ENCODE peak calls at places on chromosomes 13 and 19, in five cellular contexts. E is AG09309, Z is GM20000, W is tibial nerve, R is mammary epithelial cell. U is an unnamed sample.

GRCh38 chr13:38879278-38879677 is 111.4 kb downstream of the STOML3 start:
- DNase-seq in Z (no peak), W (no peak), E (no peak), R (no peak), U (no peak)

GRCh38 chr19:46571495-46571894 is 29.6 kb upstream of the CALM3 start:
- DNase-seq in W (no peak), R (peak), E (no peak), Z (no peak), U (peak)

GRCh38 chr19:6056282-6056741 is 54.0 kb downstream of the RFX2 start:
- DNase-seq in E (no peak), Z (no peak), R (peak), W (no peak), U (no peak)

GRCh38 chr13:28564030-28564429 is 69.1 kb upstream of the FLT1 start:
- DNase-seq in E (no peak), W (no peak), Z (no peak), R (peak), U (no peak)

GRCh38 chr19:32809254-32809653 is 60.3 kb downstream of the SLC7A9 start:
- DNase-seq in E (no peak), Z (no peak), R (no peak), W (no peak), U (no peak)

GRCh38 chr19:38213911-38214625 is 10.0 kb downstream of the DPF1 start:
- DNase-seq in R (peak), Z (peak), W (no peak), E (peak), U (peak)

GRCh38 chr19:3547301-3547731 is 8.3 kb downstream of the TEKTIP1 start:
- DNase-seq in Z (no peak), E (no peak), R (no peak), W (no peak), U (peak)

GRCh38 chr19:33158365-33158764 is 26.5 kb downstream of the WDR88 start:
- DNase-seq in R (no peak), W (no peak), E (no peak), Z (no peak), U (no peak)

GRCh38 chr13:51827254-51827653 is 17.7 kb downstream of the TMEM272 start:
- DNase-seq in R (no peak), Z (no peak), W (no peak), E (no peak), U (no peak)

GRCh38 chr13:94534171-94534570 is 54.7 kb upstream of the DCT start:
- DNase-seq in R (no peak), W (no peak), Z (no peak), E (no peak), U (no peak)

GRCh38 chr19:12828494-12828893 is 5.9 kb downstream of the RTBDN start:
- DNase-seq in R (no peak), W (no peak), Z (peak), E (no peak), U (peak)

GRCh38 chr13:98509271-98510155 is 67.4 kb downstream of the STK24 start:
- DNase-seq in W (peak), E (peak), Z (no peak), R (peak), U (peak)

GRCh38 chr13:32731576-32731975 is 145.3 kb downstream of the PDS5B start:
- DNase-seq in R (peak), W (no peak), Z (no peak), E (no peak), U (peak)

GRCh38 chr13:21673592-21674270 is 2.9 kb downstream of the FGF9 start:
- DNase-seq in R (peak), W (no peak), Z (peak), E (no peak), U (peak)

GRCh38 chr19:383922-384800 is 24.8 kb downstream of the C2CD4C start:
- DNase-seq in R (no peak), Z (no peak), W (no peak), E (no peak), U (no peak)

GRCh38 chr13:29961036-29961685 is 110.7 kb upstream of the UBL3 start:
- DNase-seq in E (no peak), W (no peak), R (no peak), Z (no peak), U (no peak)

GRCh38 chr13:51881296-51881695 is 19.5 kb downstream of the CCDC70 start:
- DNase-seq in Z (no peak), R (no peak), W (no peak), E (no peak), U (no peak)

GRCh38 chr13:50080856-50081105 is 65.5 kb downstream of the KCNRG start:
- DNase-seq in Z (no peak), W (no peak), R (peak), E (no peak), U (no peak)

GRCh38 chr19:33819875-33820781 is 23.5 kb downstream of the KCTD15 start:
- DNase-seq in R (peak), W (peak), E (no peak), Z (peak), U (peak)

GRCh38 chr19:934865-935422 is 9.1 kb downstream of the ARID3A start:
- DNase-seq in R (no peak), W (peak), Z (no peak), E (no peak), U (peak)

GRCh38 chr19:31348416-31349159 is 648 bp downstream of the TSHZ3 start:
- DNase-seq in E (no peak), W (peak), R (peak), Z (no peak), U (no peak)

GRCh38 chr13:83941669-83942335 is 59.5 kb upstream of the SLITRK1 start:
- DNase-seq in Z (no peak), W (no peak), E (no peak), R (peak), U (peak)

GRCh38 chr13:79645569-79645968 is 164.6 kb downstream of the NDFIP2 start:
- DNase-seq in E (no peak), W (no peak), Z (no peak), R (no peak), U (no peak)

GRCh38 chr13:84296386-84296785 is 414.1 kb upstream of the SLITRK1 start:
- DNase-seq in E (no peak), R (no peak), Z (no peak), W (no peak), U (no peak)

GRCh38 chr13:76965759-76966421 is 17.6 kb downstream of the ACOD1 start:
- DNase-seq in E (peak), Z (no peak), R (peak), W (peak), U (peak)

GRCh38 chr19:16470911-16471811 is 609 bp downstream of the EPS15L1 start:
- DNase-seq in R (peak), W (no peak), Z (peak), E (no peak), U (peak)

GRCh38 chr13:110044521-110045200 is 258.3 kb upstream of the IRS2 start:
- DNase-seq in R (no peak), W (no peak), Z (no peak), E (peak), U (no peak)

GRCh38 chr13:66543780-66544179 is 686.4 kb downstream of the PCDH9 start:
- DNase-seq in W (no peak), R (no peak), E (no peak), Z (no peak), U (no peak)

GRCh38 chr13:101514695-101515275 is 62.3 kb downstream of the ITGBL1 start:
- DNase-seq in Z (peak), E (no peak), R (peak), W (peak), U (peak)

GRCh38 chr13:108306768-108307332 is 37.3 kb downstream of the TNFSF13B start:
- DNase-seq in Z (no peak), E (no peak), W (no peak), R (no peak), U (no peak)

GRCh38 chr19:18496980-18497256 is 25.0 kb downstream of the ELL start:
- DNase-seq in E (no peak), R (no peak), Z (no peak), W (no peak), U (peak)

GRCh38 chr19:18494267-18494607 is 27.6 kb downstream of the ELL start:
- DNase-seq in Z (no peak), E (no peak), R (no peak), W (no peak), U (no peak)

GRCh38 chr19:18493440-18494266 is 28.2 kb downstream of the ELL start:
- DNase-seq in R (no peak), Z (no peak), E (no peak), W (no peak), U (no peak)

GRCh38 chr19:18495204-18495911 is 26.5 kb downstream of the ELL start:
- DNase-seq in E (no peak), Z (no peak), W (no peak), R (no peak), U (no peak)

DNA sequence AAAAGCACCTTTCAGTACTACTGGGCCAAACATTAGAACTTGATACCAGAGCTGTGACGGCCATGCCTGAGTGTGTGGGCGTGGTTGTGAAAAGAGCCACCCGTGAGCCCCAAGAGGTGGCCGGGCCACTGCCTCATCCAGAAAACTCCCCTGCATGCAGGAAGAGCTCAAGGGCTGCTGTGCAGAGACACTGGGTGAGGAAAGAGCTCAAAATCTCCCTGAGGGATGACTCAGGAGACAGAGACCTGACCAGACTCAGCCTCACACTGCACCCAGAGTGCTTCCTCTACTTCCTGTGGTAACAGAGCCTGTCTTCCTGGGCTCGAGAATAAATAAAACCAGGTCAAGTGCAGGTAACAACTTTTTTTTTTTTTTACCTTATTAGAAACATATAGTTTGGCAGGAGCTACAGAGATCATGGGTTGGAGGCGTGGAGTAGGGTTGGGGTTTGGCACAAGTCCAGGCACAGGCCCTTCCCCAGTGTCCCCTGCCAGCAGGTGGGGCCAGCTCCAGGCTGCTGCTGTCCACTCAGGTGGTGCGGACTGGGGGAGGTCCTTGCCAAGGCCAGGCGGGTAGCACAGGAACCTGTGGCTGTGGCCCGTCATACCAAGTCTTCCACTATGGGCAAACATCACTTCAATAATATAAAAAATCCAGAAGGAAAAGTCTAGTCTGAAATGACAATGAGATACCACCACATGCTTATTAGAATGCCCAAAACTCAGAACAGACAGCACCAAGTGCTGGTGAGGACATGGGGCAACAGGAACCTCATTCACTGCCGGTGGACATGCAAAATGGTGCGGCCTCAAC is 25.5 kb downstream of the ELL start:
- DNase-seq in W (no peak), R (peak), Z (peak), E (no peak), U (peak)
- TF ChIP-seq CTCF in W (no peak), R (peak), Z (no peak), E (no peak), U (peak)

GRCh38 chr19:11256189-11256588 is 6.1 kb downstream of the DOCK6 start:
- DNase-seq in E (no peak), W (no peak), R (no peak), Z (no peak), U (no peak)

GRCh38 chr19:11252665-11253355 is 9.5 kb downstream of the DOCK6 start:
- DNase-seq in Z (no peak), E (no peak), W (no peak), R (no peak), U (no peak)

GRCh38 chr19:11257827-11258380 is 4.4 kb downstream of the DOCK6 start:
- DNase-seq in R (no peak), W (no peak), Z (no peak), E (no peak), U (peak)

GRCh38 chr19:11251650-11252314 is 10.5 kb downstream of the DOCK6 start:
- DNase-seq in R (no peak), E (no peak), W (no peak), Z (no peak), U (no peak)

DNA sequence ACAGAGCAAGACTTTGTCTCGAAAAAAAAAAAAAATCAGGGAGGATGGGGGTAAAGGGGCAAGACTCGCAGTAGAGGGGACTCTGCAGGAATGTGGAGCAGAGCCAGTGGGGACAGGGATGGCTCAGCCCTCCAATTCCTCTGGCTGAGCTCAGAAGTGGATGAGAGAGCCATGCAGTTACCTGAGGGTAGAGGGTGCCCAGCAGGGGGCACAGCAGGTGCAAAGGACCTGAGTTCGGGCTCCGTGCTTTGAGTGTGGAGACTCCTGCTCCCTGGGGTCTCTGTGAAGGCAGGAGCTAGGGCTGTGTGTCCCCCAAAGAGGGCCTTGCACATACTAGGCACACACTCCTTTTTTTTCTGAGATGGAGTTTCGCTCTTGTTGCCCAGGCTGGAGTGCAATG is 7.7 kb downstream of the DOCK6 start:
- DNase-seq in E (no peak), W (no peak), R (no peak), Z (no peak), U (no peak)
- TF ChIP-seq CTCF in E (peak), W (no peak), R (peak), Z (no peak), U (peak)

DNA sequence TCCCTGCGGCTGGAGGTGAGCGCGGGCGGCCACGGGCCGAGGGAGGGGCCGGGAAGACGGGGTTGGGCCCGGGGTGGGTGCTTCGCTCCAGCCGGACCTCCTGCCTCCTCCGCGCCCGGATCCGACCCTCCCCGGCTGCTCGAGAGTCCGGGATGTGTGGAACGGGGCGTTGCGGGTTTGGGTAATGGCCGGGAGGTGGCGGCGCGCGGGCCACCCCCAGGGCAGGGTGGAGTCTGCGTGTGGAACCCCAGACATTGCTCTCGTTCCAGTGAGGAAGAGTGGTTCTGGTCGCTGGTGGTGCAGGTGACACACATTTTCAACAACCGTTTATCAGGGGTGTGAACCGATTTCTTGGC is 38.8 kb downstream of the ARHGEF7 start:
- DNase-seq in E (no peak), Z (peak), W (peak), R (no peak), U (peak)
- TF ChIP-seq CTCF in E (no peak), Z (no peak), W (peak), R (peak), U (no peak)

GRCh38 chr19:49687566-49688316 is 1.7 kb upstream of the ADM5 start:
- DNase-seq in W (no peak), R (no peak), E (no peak), Z (no peak), U (no peak)
- TF ChIP-seq CTCF in W (no peak), R (no peak), E (no peak), Z (no peak), U (no peak)

GRCh38 chr19:41253660-41254059 is 10.5 kb upstream of the HNRNPUL1 start:
- DNase-seq in W (no peak), E (no peak), Z (no peak), R (no peak), U (no peak)

GRCh38 chr19:41249707-41250423 is 14.3 kb upstream of the HNRNPUL1 start:
- DNase-seq in Z (no peak), R (peak), E (no peak), W (no peak), U (no peak)

DNA sequence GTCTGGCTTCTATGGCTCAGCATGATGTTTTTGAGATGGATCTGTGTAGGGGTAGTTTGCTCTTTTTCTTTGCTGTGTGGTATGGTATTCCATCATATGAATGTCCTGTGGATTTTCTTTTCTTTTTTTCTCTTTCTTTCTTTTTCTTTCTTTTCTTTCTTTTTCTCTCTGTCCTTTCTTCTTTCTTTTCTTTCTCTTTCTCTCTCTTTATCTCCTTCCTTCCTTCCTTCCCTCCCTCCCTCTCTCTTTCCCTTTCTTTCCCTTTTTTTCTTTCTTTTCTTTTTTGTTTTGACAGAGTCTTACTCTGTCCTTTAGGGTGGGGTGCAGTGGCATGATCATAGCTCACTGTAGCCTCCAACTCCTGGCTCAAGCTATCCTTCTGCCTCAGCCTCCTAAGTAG is 9.0 kb upstream of the HNRNPUL1 start:
- DNase-seq in W (no peak), R (no peak), E (no peak), Z (no peak), U (no peak)
- TF ChIP-seq CTCF in W (no peak), R (no peak), E (no peak), Z (no peak), U (no peak)

DNA sequence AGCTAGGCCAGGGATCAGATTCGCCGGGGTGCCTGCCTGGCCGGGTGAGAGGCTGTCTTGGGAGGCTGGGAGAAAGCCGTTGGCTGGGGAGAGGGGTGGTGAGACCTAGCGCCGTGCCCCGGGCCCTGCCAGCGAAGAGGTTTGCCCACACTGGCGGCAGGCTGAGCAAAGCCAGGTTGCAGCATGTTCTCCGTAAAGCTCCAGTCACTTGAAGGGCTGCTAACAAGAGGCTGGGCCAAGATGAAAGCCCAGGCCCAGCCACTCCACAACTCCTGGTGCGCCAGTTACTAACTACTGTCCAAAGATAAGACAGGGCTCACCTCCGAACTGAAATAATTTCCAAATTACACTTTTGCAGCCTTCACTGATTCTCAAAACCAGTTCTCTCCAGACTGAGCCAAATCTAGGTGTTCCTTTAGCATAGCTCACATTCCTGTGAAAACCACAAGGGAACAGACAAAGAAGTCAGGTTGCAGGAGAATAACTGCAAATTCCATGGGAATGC is 16.3 kb downstream of the ELAVL1 start:
- DNase-seq in R (peak), W (no peak), Z (no peak), E (no peak), U (peak)
- TF ChIP-seq CTCF in R (no peak), W (no peak), Z (no peak), E (no peak), U (no peak)

DNA sequence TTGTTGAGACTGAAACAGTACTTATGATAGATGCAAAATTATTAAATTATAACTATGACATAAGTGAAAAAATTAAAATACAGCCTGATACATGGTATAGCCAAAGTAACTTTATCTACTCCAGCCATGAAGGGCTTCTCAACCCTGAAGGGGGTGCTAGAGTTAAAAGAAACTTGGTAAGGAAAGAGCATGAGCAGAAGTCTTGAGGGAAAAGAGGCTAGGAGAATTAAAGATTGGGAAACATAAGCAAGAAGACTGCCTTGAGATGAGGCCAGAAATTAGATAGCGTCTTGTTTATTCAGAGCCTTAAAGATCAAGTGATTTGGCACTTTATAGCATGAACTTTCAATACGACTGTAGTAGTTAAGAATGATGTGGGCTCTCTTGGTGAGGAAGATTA is 385.5 kb upstream of the PRR20A start:
- DNase-seq in W (no peak), Z (no peak), E (no peak), R (no peak), U (peak)
- TF ChIP-seq CTCF in W (no peak), Z (no peak), E (no peak), R (no peak), U (no peak)